ENCODE peak calls at places on chromosomes 16 and 17, in four cellular contexts. J, P, V and N are unnamed samples.
A peak's percentile ranks its signal among the peaks of the same experiment; 100 is the strongest.

GRCh38 chr17:12421646-12422306 is 243.9 kb upstream of the MYOCD start:
- DNase-seq in J (no peak), P (no peak), V (no peak), N (no peak)

GRCh38 chr16:24858219-24859041 is 12.7 kb downstream of the SLC5A11 start:
- DNase-seq in J (peak; percentile 46), P (no peak), V (no peak), N (no peak)

GRCh38 chr16:77437859-77438258 is 3.0 kb upstream of the ADAMTS18 start:
- DNase-seq in J (no peak), P (no peak), V (no peak), N (no peak)

GRCh38 chr16:31006086-31006385 is 4.4 kb downstream of the STX1B start:
- DNase-seq in J (no peak), P (no peak), V (no peak), N (no peak)

GRCh38 chr16:71172808-71173207 is 57.7 kb downstream of the HYDIN start:
- DNase-seq in J (peak; percentile 7), P (no peak), V (no peak), N (no peak)

GRCh38 chr16:59632266-59632855 is 898.2 kb upstream of the GOT2 start:
- DNase-seq in J (no peak), P (no peak), V (no peak), N (no peak)

GRCh38 chr16:11309895-11310633 is 28.9 kb upstream of the PRM1 start:
- DNase-seq in J (no peak), P (no peak), V (peak; percentile 29), N (no peak)

GRCh38 chr16:75703341-75703740 is 2.1 kb upstream of the DUXB start:
- DNase-seq in J (no peak), P (no peak), V (no peak), N (no peak)

GRCh38 chr16:48121276-48121675 is 34.5 kb downstream of the ABCC12 start:
- DNase-seq in J (no peak), P (no peak), V (no peak), N (no peak)

GRCh38 chr17:80912451-80912850 is 79.2 kb upstream of the CHMP6 start:
- DNase-seq in J (no peak), P (no peak), V (no peak), N (no peak)

GRCh38 chr17:30172560-30172959 is 55.9 kb downstream of the NSRP1 start:
- DNase-seq in J (no peak), P (no peak), V (no peak), N (no peak)

GRCh38 chr16:80804451-80805383 is at the start of gene CDYL2:
- DNase-seq in J (no peak), P (no peak), V (no peak), N (no peak)

GRCh38 chr17:75241996-75242460 is 19.4 kb downstream of the GGA3 start:
- DNase-seq in J (no peak), P (no peak), V (no peak), N (peak; percentile 81)

GRCh38 chr17:81025065-81025751 is 9.7 kb upstream of the BAIAP2 start:
- DNase-seq in J (no peak), P (no peak), V (no peak), N (peak; percentile 49)

GRCh38 chr17:79609175-79609589 is 1.7 kb downstream of the RBFOX3 start:
- DNase-seq in J (no peak), P (no peak), V (no peak), N (no peak)

GRCh38 chr17:45129940-45130639 is 2.2 kb downstream of the PLCD3 start:
- DNase-seq in J (no peak), P (no peak), V (no peak), N (peak; percentile 45)

GRCh38 chr16:67666538-67667433 is at the start of the genes C16orf86 and ENKD1:
- DNase-seq in J (peak; percentile 88), P (no peak), V (no peak), N (peak; percentile 93)

GRCh38 chr16:89924298-89924924 is 1.3 kb downstream of the TUBB3 start:
- DNase-seq in J (no peak), P (no peak), V (no peak), N (no peak)

GRCh38 chr17:36755586-36755985 is 154.2 kb downstream of the MRM1 start:
- DNase-seq in J (no peak), P (peak; percentile 4), V (no peak), N (no peak)

GRCh38 chr17:82271401-82271800 is 2.1 kb downstream of the CSNK1D start:
- DNase-seq in J (no peak), P (no peak), V (no peak), N (no peak)

GRCh38 chr17:82269882-82270500 is 3.5 kb downstream of the CSNK1D start:
- DNase-seq in J (no peak), P (no peak), V (no peak), N (no peak)

GRCh38 chr17:82267575-82268379 is 5.7 kb downstream of the CSNK1D start:
- DNase-seq in J (peak; percentile 92), P (no peak), V (peak; percentile 20), N (peak; percentile 97)

GRCh38 chr17:82270651-82271050 is 2.8 kb downstream of the CSNK1D start:
- DNase-seq in J (no peak), P (no peak), V (no peak), N (no peak)

GRCh38 chr17:82269138-82269881 is 4.2 kb downstream of the CSNK1D start:
- DNase-seq in J (no peak), P (no peak), V (no peak), N (no peak)
- H3K4me1 ChIP-seq in J (peaks cover 80% of the 10 kb centered on the region), P (peaks cover 40% of the 10 kb centered on the region), V (peaks cover 81% of the 10 kb centered on the region), N (peaks cover 72% of the 10 kb centered on the region)

DNA sequence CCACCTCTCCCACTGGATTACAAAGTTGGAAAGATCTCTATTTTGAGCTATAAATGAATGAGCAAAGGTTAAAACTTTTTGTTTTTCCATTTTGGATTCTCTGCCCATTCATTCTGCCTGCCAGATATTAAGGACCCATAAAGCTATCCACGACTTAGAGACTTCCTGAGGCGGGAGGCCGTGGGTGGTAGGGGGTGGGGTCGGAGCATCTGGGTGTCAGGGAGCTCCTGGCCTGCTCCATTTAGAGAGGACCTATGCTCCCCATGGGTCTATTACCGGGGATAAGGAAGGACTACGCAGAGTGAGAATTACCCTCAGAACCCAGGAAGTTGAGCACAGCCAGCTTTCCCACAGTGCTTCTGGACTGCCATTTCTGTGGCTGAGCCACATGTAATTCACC is 45.8 kb downstream of the MARF1 start:
- DNase-seq in J (no peak), P (no peak), V (no peak), N (no peak)
- H3K27ac ChIP-seq in J (no peak overlapping the region), P (no peak overlapping the region), V (no peak overlapping the region), N (peak overlapping the region; percentile 30)

DNA sequence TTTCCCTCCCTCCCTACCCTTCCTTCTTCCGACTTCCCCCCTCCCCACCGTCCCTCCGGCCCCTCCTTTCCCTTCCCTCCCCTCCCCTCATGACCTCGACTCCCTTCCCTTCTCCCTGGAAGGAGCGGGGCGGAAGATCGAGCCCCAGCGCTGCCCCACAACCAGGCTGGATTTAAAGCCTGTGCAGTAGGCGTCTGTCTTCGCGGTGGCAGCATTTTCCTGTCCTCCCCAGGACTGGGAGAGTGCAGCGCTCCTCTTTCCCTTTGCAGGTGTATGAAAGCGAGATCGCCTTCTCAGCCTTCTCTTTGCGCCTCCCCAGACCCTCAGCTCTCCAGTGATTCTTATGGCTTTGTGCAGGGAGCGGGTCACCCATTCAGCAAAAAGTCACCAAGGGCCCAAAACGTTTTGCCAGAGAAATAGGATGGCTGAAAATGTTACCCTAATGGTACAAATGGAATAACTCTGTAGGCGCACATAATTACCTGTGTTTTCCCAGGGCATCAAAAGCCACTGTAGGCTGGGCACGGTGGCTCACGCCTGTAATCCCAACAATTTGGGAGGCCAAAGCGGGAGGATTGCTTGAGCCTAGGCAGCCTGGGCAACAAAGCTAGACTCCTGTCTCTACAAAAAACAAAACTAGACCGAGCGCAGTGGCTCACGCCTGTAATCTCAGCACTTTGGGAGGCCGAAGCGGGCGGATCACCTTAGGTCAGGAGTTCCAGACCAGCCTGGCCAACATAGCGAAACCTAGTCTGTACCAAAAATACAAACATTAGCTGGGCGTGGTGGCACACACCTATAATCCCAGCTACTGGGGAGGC is 40.8 kb downstream of the SLFN12L start:
- DNase-seq in J (no peak), P (no peak), V (no peak), N (no peak)
- H3K4me3 ChIP-seq in J (no peak overlapping the region), P (no peak overlapping the region), V (no peak overlapping the region), N (peak overlapping the region; percentile 11)

GRCh38 chr17:82890926-82891678 is 51.3 kb upstream of the ZNF750 start:
- DNase-seq in J (no peak), P (no peak), V (no peak), N (no peak)

GRCh38 chr17:82892869-82893565 is 53.2 kb upstream of the ZNF750 start:
- DNase-seq in J (peak; percentile 30), P (no peak), V (no peak), N (peak; percentile 60)

GRCh38 chr17:82890339-82890730 is 50.5 kb upstream of the ZNF750 start:
- DNase-seq in J (peak; percentile 29), P (no peak), V (no peak), N (no peak)

GRCh38 chr17:82893779-82894178 is 54.0 kb upstream of the ZNF750 start:
- DNase-seq in J (no peak), P (no peak), V (no peak), N (no peak)

DNA sequence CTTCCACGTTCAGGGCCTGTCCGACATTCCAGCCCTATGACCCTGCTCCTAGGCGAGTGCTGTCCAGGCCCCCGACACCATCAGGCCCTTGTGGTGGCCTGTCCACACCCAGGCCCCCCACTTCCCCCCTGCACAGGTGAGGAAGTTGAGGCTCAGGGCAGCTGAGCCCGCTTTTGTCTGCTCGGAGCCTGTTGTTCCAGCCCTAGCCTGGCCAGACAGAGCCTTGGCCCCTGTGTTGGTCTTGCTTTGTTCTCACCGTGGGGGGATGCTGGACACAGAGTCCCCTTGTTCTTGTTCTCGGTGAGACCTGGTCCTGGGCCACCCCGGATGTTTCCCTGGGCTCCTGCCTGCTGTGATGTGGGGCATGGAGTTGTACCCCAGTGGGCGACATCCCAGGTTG is 52.1 kb upstream of the ZNF750 start:
- DNase-seq in J (no peak), P (no peak), V (no peak), N (peak; percentile 46)
- H3K4me1 ChIP-seq in J (peaks cover 54% of the 10 kb centered on the region), P (peaks cover 14% of the 10 kb centered on the region), V (peaks cover 70% of the 10 kb centered on the region), N (peaks cover 16% of the 10 kb centered on the region)

DNA sequence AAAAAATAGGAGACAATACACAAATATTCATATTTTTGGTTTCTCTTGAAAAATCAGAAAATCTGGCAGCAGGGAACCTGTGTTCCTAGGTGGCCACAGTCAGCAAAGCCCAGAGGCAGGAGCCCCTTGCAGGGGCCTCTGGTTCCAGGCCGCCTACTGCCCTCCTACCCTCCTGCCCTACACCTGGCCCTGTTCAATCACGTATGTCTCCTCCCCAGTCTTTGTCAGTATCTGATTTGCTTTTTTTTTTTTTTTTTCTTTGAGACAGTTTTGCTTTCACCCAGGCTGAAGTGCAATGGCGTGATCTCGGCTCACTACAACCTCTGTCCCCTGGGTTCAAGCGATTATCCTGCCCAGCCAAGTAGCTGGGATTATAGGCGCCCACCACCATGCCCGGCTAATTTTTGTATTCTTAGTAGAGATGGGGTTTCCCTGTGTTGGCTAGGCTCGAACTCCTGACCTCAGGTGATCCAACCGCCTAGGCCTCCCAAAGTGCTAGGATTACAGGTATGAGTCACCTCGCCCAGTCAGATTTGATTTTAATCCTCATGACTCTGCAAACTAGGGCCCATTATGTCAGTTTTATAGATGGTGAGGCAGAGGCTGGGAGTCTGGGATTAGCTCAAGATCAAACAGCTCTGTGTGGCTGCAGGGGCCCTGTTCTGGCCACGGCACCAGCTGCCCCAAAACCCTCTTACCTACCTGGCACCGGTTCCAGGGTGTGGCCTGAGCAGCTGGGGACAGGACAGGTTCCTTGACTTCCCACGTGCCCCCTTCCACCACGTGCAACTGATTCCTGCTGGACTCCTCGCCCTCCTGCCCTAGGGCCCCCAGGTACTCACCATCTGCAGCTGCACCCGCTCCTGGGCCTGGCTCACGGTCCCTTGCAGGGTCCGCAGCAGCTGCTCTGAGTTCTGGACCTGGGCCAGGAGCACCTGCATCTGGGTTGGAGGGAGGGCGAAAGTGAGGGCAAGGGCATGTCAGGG is 14.7 kb downstream of the RABEP2 start:
- DNase-seq in J (no peak), P (no peak), V (no peak), N (no peak)
- H3K27ac ChIP-seq in J (no peak overlapping the region), P (no peak overlapping the region), V (no peak overlapping the region), N (peak overlapping the region; percentile 52)

GRCh38 chr16:85056211-85056748 is 28.7 kb downstream of the KIAA0513 start:
- DNase-seq in J (no peak), P (no peak), V (no peak), N (no peak)
- H3K4me3 ChIP-seq in J (no peak overlapping the region), P (no peak overlapping the region), V (no peak overlapping the region), N (no peak overlapping the region)